ENCODE peak calls at places on chromosomes 4 and X, in ten cellular contexts. R is GM13977; U is effector memory CD4-positive, alpha-beta T cell; W is mesenteric fat pad; O is NCI-H146; C is stimulated activated CD8-positive, alpha-beta memory T cell treated with anti-CD3 and anti-CD28 coated beads, Interleukin-15, amount 100 ng/mL, for 4 hours; X is HS-27A; S is MV-4-11; E is LoVo; I is activated CD8-positive, alpha-beta memory T cell treated with anti-CD3 and anti-CD28 coated beads for 4 hours. G is an unnamed sample.

GRCh38 chr4:77930154-77930553 is 67.5 kb downstream of the MRPL1 start:
- DNase-seq in S (no peak), I (no peak), R (no peak), X (no peak), C (no peak), O (peak), E (no peak), U (no peak), W (no peak), G (no peak)

GRCh38 chr4:41394362-41394960 is 137.7 kb downstream of the UCHL1 start:
- DNase-seq in C (no peak), U (no peak), W (no peak), X (no peak), S (no peak), R (no peak), I (no peak), O (no peak), E (no peak), G (no peak)

GRCh38 chrX:9902651-9903050 is 64.5 kb upstream of the CLDN34 start:
- DNase-seq in S (no peak), I (no peak), X (no peak), C (no peak), U (no peak), R (no peak), O (no peak), W (no peak), E (no peak), G (no peak)

GRCh38 chr4:180057198-180057821 is 2185.9 kb upstream of the TENM3 start:
- DNase-seq in W (no peak), X (no peak), S (peak), U (no peak), R (no peak), O (no peak), E (no peak), C (no peak), I (no peak), G (no peak)

GRCh38 chr4:555566-556275 is 20.4 kb downstream of the TMEM271 start:
- DNase-seq in U (no peak), E (no peak), X (no peak), I (no peak), C (no peak), R (no peak), S (no peak), W (peak), O (no peak), G (no peak)

GRCh38 chr4:148268835-148269234 is 173.4 kb downstream of the NR3C2 start:
- DNase-seq in S (no peak), C (no peak), W (no peak), X (no peak), E (no peak), R (no peak), I (no peak), O (no peak), U (no peak), G (no peak)

GRCh38 chr4:152983774-152984411 is 47.8 kb downstream of the FHDC1 start:
- DNase-seq in I (no peak), X (no peak), O (no peak), E (no peak), W (no peak), U (no peak), S (no peak), R (no peak), C (no peak), G (no peak)

GRCh38 chrX:11244641-11245040 is 48.6 kb upstream of the AMELX start:
- DNase-seq in U (no peak), X (no peak), I (no peak), R (no peak), E (no peak), C (no peak), O (no peak), S (peak), W (no peak), G (no peak)

G was measured in nephron progenitor cell.